ENCODE peak calls at places on chromosomes 2 and 18, in six cellular contexts. T, J, D, E, K and A are unnamed samples.

GRCh38 chr2:186532891-186533290 is 46.8 kb downstream of the ZC3H15 start:
- DNase-seq in T (no peak), J (no peak), D (no peak), E (no peak), K (no peak), A (no peak)

GRCh38 chr18:45412577-45412976 is 202.7 kb upstream of the SLC14A2 start:
- DNase-seq in T (peak; percentile 6), J (no peak), D (no peak), E (peak; percentile 11), K (no peak), A (no peak)

GRCh38 chr18:75643083-75643482 is 215.6 kb upstream of the SMIM21 start:
- DNase-seq in T (no peak), J (no peak), D (no peak), E (no peak), K (no peak), A (no peak)

GRCh38 chr2:20620271-20620681 is 30.6 kb downstream of the HS1BP3 start:
- DNase-seq in T (no peak), J (no peak), D (no peak), E (no peak), K (no peak), A (no peak)

GRCh38 chr2:240614391-240614790 is 10.9 kb upstream of the GPR35 start:
- DNase-seq in T (no peak), J (no peak), D (no peak), E (no peak), K (no peak), A (no peak)

GRCh38 chr2:76194376-76194775 is 483.7 kb upstream of the GCFC2 start:
- DNase-seq in T (no peak), J (no peak), D (no peak), E (no peak), K (no peak), A (no peak)

GRCh38 chr2:72982219-72982618 is 64.9 kb downstream of the EMX1 start:
- DNase-seq in T (no peak), J (no peak), D (no peak), E (no peak), K (no peak), A (no peak)

GRCh38 chr18:36672437-36673344 is 156.1 kb downstream of the TPGS2 start:
- DNase-seq in T (peak; percentile 11), J (no peak), D (no peak), E (no peak), K (no peak), A (peak; percentile 76)